ENCODE peak calls at places on chromosomes 6 and 20, in four cellular contexts. One of them, this sample, is unnamed. For H3K27me3, the result is how much of the 10 kb centered on the place peaks cover.

GRCh38 chr20:19241440-19241839 is 29.0 kb downstream of the SLC24A3 start:
- DNase-seq in keratinocyte: no peak
- DNase-seq in neural progenitor cell: no peak
- DNase-seq in PC-3: no peak
- DNase-seq in this sample: no peak

GRCh38 chr20:57999465-58000111 is 228.9 kb downstream of the ANKRD60 start:
- DNase-seq in keratinocyte: no peak
- DNase-seq in neural progenitor cell: peak
- DNase-seq in PC-3: no peak
- DNase-seq in this sample: peak

GRCh38 chr20:50475879-50476292 is 34.3 kb upstream of the PTPN1 start:
- DNase-seq in keratinocyte: no peak
- DNase-seq in neural progenitor cell: no peak
- DNase-seq in PC-3: peak
- DNase-seq in this sample: no peak

GRCh38 chr6:158969148-158969547 is 30.9 kb downstream of the RSPH3 start:
- DNase-seq in keratinocyte: no peak
- DNase-seq in neural progenitor cell: no peak
- DNase-seq in PC-3: no peak
- DNase-seq in this sample: no peak

GRCh38 chr6:157274116-157274470 is 49.2 kb downstream of the TMEM242 start:
- DNase-seq in keratinocyte: no peak
- DNase-seq in neural progenitor cell: no peak
- DNase-seq in PC-3: no peak
- DNase-seq in this sample: no peak

GRCh38 chr20:19889011-19889953 is 127.9 kb upstream of the NAA20 start:
- DNase-seq in keratinocyte: no peak
- DNase-seq in neural progenitor cell: no peak
- DNase-seq in PC-3: peak
- DNase-seq in this sample: no peak

GRCh38 chr20:40144581-40144980 is 544.5 kb downstream of the MAFB start:
- DNase-seq in keratinocyte: no peak
- DNase-seq in neural progenitor cell: no peak
- DNase-seq in PC-3: no peak
- DNase-seq in this sample: no peak

GRCh38 chr20:3082955-3083952 is 1.3 kb downstream of the AVP start:
- DNase-seq in keratinocyte: no peak
- DNase-seq in neural progenitor cell: peak
- DNase-seq in PC-3: no peak
- DNase-seq in this sample: no peak

GRCh38 chr20:12965212-12965879 is 43.4 kb upstream of the SPTLC3 start:
- DNase-seq in keratinocyte: no peak
- DNase-seq in neural progenitor cell: no peak
- DNase-seq in PC-3: peak
- DNase-seq in this sample: no peak

GRCh38 chr6:89536230-89536629 is 102.3 kb downstream of the LYRM2 start:
- DNase-seq in keratinocyte: no peak
- DNase-seq in neural progenitor cell: peak
- DNase-seq in PC-3: no peak
- DNase-seq in this sample: no peak

GRCh38 chr6:167501831-167502385 is 177.0 kb downstream of the TTLL2 start:
- DNase-seq in keratinocyte: no peak
- DNase-seq in neural progenitor cell: peak
- DNase-seq in PC-3: peak
- DNase-seq in this sample: no peak

GRCh38 chr20:61850926-61851900 is 214.5 kb downstream of the TAF4 start:
- DNase-seq in keratinocyte: no peak
- DNase-seq in neural progenitor cell: no peak
- DNase-seq in PC-3: no peak
- DNase-seq in this sample: no peak

GRCh38 chr20:62782893-62783278 is 13.4 kb upstream of the MRGBP start:
- DNase-seq in keratinocyte: no peak
- DNase-seq in neural progenitor cell: no peak
- DNase-seq in PC-3: no peak
- DNase-seq in this sample: no peak

GRCh38 chr6:44016131-44016870 is 111.0 kb downstream of the MRPL14 start:
- DNase-seq in keratinocyte: no peak
- DNase-seq in neural progenitor cell: no peak
- DNase-seq in PC-3: no peak
- DNase-seq in this sample: no peak

GRCh38 chr20:37564388-37565133 is 36.9 kb upstream of the BLCAP start:
- DNase-seq in keratinocyte: no peak
- DNase-seq in neural progenitor cell: peak
- DNase-seq in PC-3: peak
- DNase-seq in this sample: peak

GRCh38 chr20:25061103-25061799 is 3.3 kb upstream of the ACSS1 start:
- DNase-seq in keratinocyte: no peak
- DNase-seq in neural progenitor cell: no peak
- DNase-seq in PC-3: no peak
- DNase-seq in this sample: no peak

GRCh38 chr20:63124782-63125580 is 91.0 kb downstream of the YTHDF1 start:
- DNase-seq in keratinocyte: no peak
- DNase-seq in neural progenitor cell: peak
- DNase-seq in PC-3: no peak
- DNase-seq in this sample: no peak

GRCh38 chr6:10511477-10511876 is 9.7 kb upstream of the GCNT2 start:
- DNase-seq in keratinocyte: no peak
- DNase-seq in neural progenitor cell: no peak
- DNase-seq in PC-3: peak
- DNase-seq in this sample: no peak

GRCh38 chr6:152099816-152100618 is 292.5 kb downstream of the ESR1 start:
- DNase-seq in keratinocyte: no peak
- DNase-seq in neural progenitor cell: no peak
- DNase-seq in PC-3: peak
- DNase-seq in this sample: no peak

GRCh38 chr6:110285306-110286060 is 72.7 kb downstream of the METTL24 start:
- DNase-seq in keratinocyte: no peak
- DNase-seq in neural progenitor cell: no peak
- DNase-seq in PC-3: no peak
- DNase-seq in this sample: no peak
- H3K9ac ChIP-seq in keratinocyte: no peak
- H3K9ac ChIP-seq in neural progenitor cell: no peak
- H3K9ac ChIP-seq in PC-3: no peak
- H3K9ac ChIP-seq in this sample: no peak

GRCh38 chr6:3293271-3294155 is 34.8 kb downstream of the PSMG4 start:
- DNase-seq in keratinocyte: no peak
- DNase-seq in neural progenitor cell: no peak
- DNase-seq in PC-3: no peak
- DNase-seq in this sample: no peak
- H3K27me3 ChIP-seq in keratinocyte: under half
- H3K27me3 ChIP-seq in neural progenitor cell: under half
- H3K27me3 ChIP-seq in PC-3: under half
- H3K27me3 ChIP-seq in this sample: under half

DNA sequence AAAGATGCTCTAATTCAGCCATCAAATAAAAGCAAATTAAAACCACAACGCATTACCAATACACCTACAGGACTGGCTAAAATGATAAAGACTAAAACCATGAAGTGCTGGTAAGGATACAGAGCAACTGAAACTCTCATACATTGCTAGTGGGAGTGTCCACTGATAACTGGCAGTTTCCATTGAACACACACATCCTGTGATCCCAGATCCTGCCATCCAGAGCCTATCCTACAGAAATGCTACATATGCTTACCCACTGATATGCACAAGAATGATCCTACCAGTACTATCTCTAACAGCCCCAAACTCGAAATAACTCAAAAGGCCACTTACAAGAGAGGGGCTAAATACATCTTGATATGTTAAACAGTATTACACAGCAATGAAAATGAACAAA is 81.0 kb downstream of the FYN start:
- DNase-seq in keratinocyte: no peak
- DNase-seq in neural progenitor cell: no peak
- DNase-seq in PC-3: no peak
- DNase-seq in this sample: no peak
- H3K9ac ChIP-seq in keratinocyte: no peak
- H3K9ac ChIP-seq in neural progenitor cell: no peak
- H3K9ac ChIP-seq in PC-3: no peak
- H3K9ac ChIP-seq in this sample: no peak

GRCh38 chr6:117503211-117503610 is 20.7 kb downstream of the DCBLD1 start:
- DNase-seq in keratinocyte: no peak
- DNase-seq in neural progenitor cell: no peak
- DNase-seq in PC-3: no peak
- DNase-seq in this sample: no peak
- H3K27me3 ChIP-seq in keratinocyte: under half
- H3K27me3 ChIP-seq in neural progenitor cell: under half
- H3K27me3 ChIP-seq in PC-3: under half
- H3K27me3 ChIP-seq in this sample: under half

GRCh38 chr6:16326971-16327776 is 88.8 kb downstream of the GMPR start:
- DNase-seq in keratinocyte: no peak
- DNase-seq in neural progenitor cell: no peak
- DNase-seq in PC-3: no peak
- DNase-seq in this sample: no peak

GRCh38 chr6:16326531-16326930 is 88.1 kb downstream of the GMPR start:
- DNase-seq in keratinocyte: no peak
- DNase-seq in neural progenitor cell: no peak
- DNase-seq in PC-3: no peak
- DNase-seq in this sample: no peak

GRCh38 chr6:16324622-16325225 is 86.3 kb downstream of the GMPR start:
- DNase-seq in keratinocyte: no peak
- DNase-seq in neural progenitor cell: no peak
- DNase-seq in PC-3: peak
- DNase-seq in this sample: no peak

GRCh38 chr6:16324184-16324583 is 85.8 kb downstream of the GMPR start:
- DNase-seq in keratinocyte: no peak
- DNase-seq in neural progenitor cell: no peak
- DNase-seq in PC-3: no peak
- DNase-seq in this sample: no peak

GRCh38 chr6:16327777-16328325 is 89.5 kb downstream of the GMPR start:
- DNase-seq in keratinocyte: no peak
- DNase-seq in neural progenitor cell: no peak
- DNase-seq in PC-3: no peak
- DNase-seq in this sample: no peak
- H3K9ac ChIP-seq in keratinocyte: no peak
- H3K9ac ChIP-seq in neural progenitor cell: no peak
- H3K9ac ChIP-seq in PC-3: no peak
- H3K9ac ChIP-seq in this sample: no peak

GRCh38 chr6:31121131-31121790 is 1.0 kb upstream of the CDSN start:
- DNase-seq in keratinocyte: no peak
- DNase-seq in neural progenitor cell: no peak
- DNase-seq in PC-3: no peak
- DNase-seq in this sample: no peak
- H3K27me3 ChIP-seq in keratinocyte: under half
- H3K27me3 ChIP-seq in neural progenitor cell: under half
- H3K27me3 ChIP-seq in PC-3: under half
- H3K27me3 ChIP-seq in this sample: under half

This sample was measured in DND-41.